ENCODE peak calls at places on chromosomes 4 and X, in five cellular contexts. One of them, this sample, is unnamed.
A peak's percentile ranks its signal among the peaks of the same experiment; 100 is the strongest.

GRCh38 chr4:121053601-121054143 is 18.7 kb downstream of the NDNF start:
- DNase-seq in Calu3: no peak
- DNase-seq in lower lobe of right lung: no peak
- DNase-seq in mesothelial cell of epicardium: no peak
- DNase-seq in AG09309: peak; percentile 17
- DNase-seq in this sample: no peak

GRCh38 chr4:158836828-158837449 is 68.1 kb downstream of the FNIP2 start:
- DNase-seq in lower lobe of right lung: no peak
- DNase-seq in mesothelial cell of epicardium: no peak
- DNase-seq in Calu3: no peak
- DNase-seq in AG09309: no peak
- DNase-seq in this sample: no peak

GRCh38 chr4:653080-653821 is 20.8 kb downstream of the ATP5ME start:
- DNase-seq in lower lobe of right lung: peak; percentile 45
- DNase-seq in mesothelial cell of epicardium: no peak
- DNase-seq in AG09309: no peak
- DNase-seq in Calu3: no peak
- DNase-seq in this sample: no peak

GRCh38 chr4:38902695-38903094 is 35.1 kb downstream of the FAM114A1 start:
- DNase-seq in mesothelial cell of epicardium: no peak
- DNase-seq in AG09309: no peak
- DNase-seq in lower lobe of right lung: no peak
- DNase-seq in Calu3: no peak
- DNase-seq in this sample: no peak

GRCh38 chr4:96472103-96472867 is 632.4 kb downstream of the PDHA2 start:
- DNase-seq in AG09309: no peak
- DNase-seq in lower lobe of right lung: no peak
- DNase-seq in mesothelial cell of epicardium: no peak
- DNase-seq in Calu3: peak; percentile 8
- DNase-seq in this sample: no peak

GRCh38 chrX:125953769-125954168 is 212.3 kb downstream of the DCAF12L2 start:
- DNase-seq in lower lobe of right lung: no peak
- DNase-seq in mesothelial cell of epicardium: no peak
- DNase-seq in Calu3: no peak
- DNase-seq in AG09309: no peak
- DNase-seq in this sample: no peak

GRCh38 chrX:23782455-23782854 is 518 bp upstream of the SAT1 start:
- DNase-seq in AG09309: no peak
- DNase-seq in lower lobe of right lung: no peak
- DNase-seq in Calu3: no peak
- DNase-seq in mesothelial cell of epicardium: no peak
- DNase-seq in this sample: no peak

GRCh38 chrX:68685722-68686683 is 38.5 kb downstream of the STARD8 start:
- DNase-seq in Calu3: no peak
- DNase-seq in lower lobe of right lung: peak; percentile 58
- DNase-seq in AG09309: no peak
- DNase-seq in mesothelial cell of epicardium: no peak
- DNase-seq in this sample: no peak

GRCh38 chr4:55284331-55284730 is 61.7 kb upstream of the SRD5A3 start:
- DNase-seq in AG09309: no peak
- DNase-seq in Calu3: no peak
- DNase-seq in mesothelial cell of epicardium: no peak
- DNase-seq in lower lobe of right lung: no peak
- DNase-seq in this sample: no peak

GRCh38 chrX:38882894-38883620 is 81.8 kb downstream of the MID1IP1 start:
- DNase-seq in lower lobe of right lung: no peak
- DNase-seq in Calu3: peak; percentile 16
- DNase-seq in mesothelial cell of epicardium: no peak
- DNase-seq in AG09309: peak; percentile 71
- DNase-seq in this sample: no peak

GRCh38 chrX:71181558-71181909 is 36.9 kb downstream of the NLGN3 start:
- DNase-seq in mesothelial cell of epicardium: no peak
- DNase-seq in AG09309: no peak
- DNase-seq in lower lobe of right lung: no peak
- DNase-seq in Calu3: no peak
- DNase-seq in this sample: no peak

GRCh38 chr4:163077611-163078010 is 89.1 kb downstream of the NAF1 start:
- DNase-seq in AG09309: no peak
- DNase-seq in mesothelial cell of epicardium: no peak
- DNase-seq in Calu3: no peak
- DNase-seq in lower lobe of right lung: no peak
- DNase-seq in this sample: no peak

GRCh38 chr4:8766610-8767009 is 105.0 kb downstream of the HMX1 start:
- DNase-seq in Calu3: no peak
- DNase-seq in mesothelial cell of epicardium: no peak
- DNase-seq in AG09309: no peak
- DNase-seq in lower lobe of right lung: peak; percentile 36
- DNase-seq in this sample: no peak

GRCh38 chrX:45598841-45599240 is 398.2 kb upstream of the DIPK2B start:
- DNase-seq in mesothelial cell of epicardium: no peak
- DNase-seq in lower lobe of right lung: no peak
- DNase-seq in Calu3: no peak
- DNase-seq in AG09309: peak; percentile 87
- DNase-seq in this sample: no peak

GRCh38 chr4:26298198-26298950 is 22.4 kb upstream of the RBPJ start:
- DNase-seq in mesothelial cell of epicardium: no peak
- DNase-seq in Calu3: no peak
- DNase-seq in lower lobe of right lung: no peak
- DNase-seq in AG09309: peak; percentile 24
- DNase-seq in this sample: no peak

GRCh38 chr4:112509243-112510190 is 6.5 kb downstream of the NEUROG2 start:
- DNase-seq in mesothelial cell of epicardium: no peak
- DNase-seq in AG09309: no peak
- DNase-seq in Calu3: peak; percentile 39
- DNase-seq in lower lobe of right lung: no peak
- DNase-seq in this sample: no peak

GRCh38 chr4:6840062-6840976 is 57.8 kb downstream of the KIAA0232 start:
- DNase-seq in lower lobe of right lung: no peak
- DNase-seq in AG09309: no peak
- DNase-seq in mesothelial cell of epicardium: no peak
- DNase-seq in Calu3: no peak
- DNase-seq in this sample: no peak

GRCh38 chr4:75054089-75054488 is 121.2 kb downstream of the PARM1 start:
- DNase-seq in AG09309: no peak
- DNase-seq in Calu3: no peak
- DNase-seq in lower lobe of right lung: no peak
- DNase-seq in mesothelial cell of epicardium: no peak
- DNase-seq in this sample: no peak

GRCh38 chrX:46407036-46407752 is 138.0 kb downstream of the ZNF674 start:
- DNase-seq in AG09309: no peak
- DNase-seq in lower lobe of right lung: no peak
- DNase-seq in mesothelial cell of epicardium: no peak
- DNase-seq in Calu3: no peak
- DNase-seq in this sample: no peak

GRCh38 chr4:8662776-8663175 is 70.2 kb downstream of the CPZ start:
- DNase-seq in Calu3: no peak
- DNase-seq in lower lobe of right lung: peak; percentile 22
- DNase-seq in AG09309: no peak
- DNase-seq in mesothelial cell of epicardium: no peak
- DNase-seq in this sample: no peak

GRCh38 chr4:41144812-41145211 is 69.5 kb downstream of the APBB2 start:
- DNase-seq in AG09309: no peak
- DNase-seq in lower lobe of right lung: no peak
- DNase-seq in mesothelial cell of epicardium: no peak
- DNase-seq in Calu3: no peak
- DNase-seq in this sample: no peak

GRCh38 chr4:164012396-164013027 is 518.0 kb downstream of the TMA16 start:
- DNase-seq in mesothelial cell of epicardium: peak; percentile 46
- DNase-seq in Calu3: peak; percentile 39
- DNase-seq in lower lobe of right lung: no peak
- DNase-seq in AG09309: no peak
- DNase-seq in this sample: no peak

GRCh38 chr4:52106701-52107100 is 55.6 kb downstream of the SPATA18 start:
- DNase-seq in AG09309: peak; percentile 78
- DNase-seq in mesothelial cell of epicardium: no peak
- DNase-seq in Calu3: no peak
- DNase-seq in lower lobe of right lung: no peak
- DNase-seq in this sample: no peak

GRCh38 chrX:118839334-118839958 is 15.8 kb downstream of the ZCCHC12 start:
- DNase-seq in lower lobe of right lung: peak; percentile 84
- DNase-seq in AG09309: no peak
- DNase-seq in Calu3: peak; percentile 84
- DNase-seq in mesothelial cell of epicardium: peak; percentile 76
- DNase-seq in this sample: peak; percentile 78

GRCh38 chr4:51868449-51868847 is 25.5 kb downstream of the DCUN1D4 start:
- DNase-seq in mesothelial cell of epicardium: no peak
- DNase-seq in Calu3: no peak
- DNase-seq in AG09309: no peak
- DNase-seq in lower lobe of right lung: no peak
- DNase-seq in this sample: no peak

GRCh38 chrX:54745676-54746075 is 52.4 kb downstream of the ITIH6 start:
- DNase-seq in lower lobe of right lung: no peak
- DNase-seq in mesothelial cell of epicardium: no peak
- DNase-seq in Calu3: no peak
- DNase-seq in AG09309: no peak
- DNase-seq in this sample: no peak

GRCh38 chr4:2259541-2260267 is 2.2 kb downstream of the MXD4 start:
- DNase-seq in Calu3: no peak
- DNase-seq in lower lobe of right lung: peak; percentile 34
- DNase-seq in AG09309: no peak
- DNase-seq in mesothelial cell of epicardium: peak; percentile 36
- DNase-seq in this sample: peak; percentile 66

GRCh38 chrX:128975716-128976115 is 547.6 kb downstream of the SMARCA1 start:
- DNase-seq in AG09309: no peak
- DNase-seq in lower lobe of right lung: no peak
- DNase-seq in Calu3: peak; percentile 38
- DNase-seq in mesothelial cell of epicardium: peak; percentile 67
- DNase-seq in this sample: peak; percentile 68

GRCh38 chr4:76233967-76234678 is 17.4 kb upstream of the FAM47E start:
- DNase-seq in lower lobe of right lung: peak; percentile 62
- DNase-seq in Calu3: no peak
- DNase-seq in AG09309: no peak
- DNase-seq in mesothelial cell of epicardium: no peak
- DNase-seq in this sample: no peak

GRCh38 chr4:6749340-6750171 is 33.0 kb upstream of the KIAA0232 start:
- DNase-seq in Calu3: peak; percentile 61
- DNase-seq in mesothelial cell of epicardium: no peak
- DNase-seq in AG09309: no peak
- DNase-seq in lower lobe of right lung: peak; percentile 87
- DNase-seq in this sample: no peak

GRCh38 chr4:185730387-185730786 is 81.6 kb downstream of the SORBS2 start:
- DNase-seq in Calu3: no peak
- DNase-seq in AG09309: no peak
- DNase-seq in lower lobe of right lung: no peak
- DNase-seq in mesothelial cell of epicardium: no peak
- DNase-seq in this sample: no peak

GRCh38 chr4:833731-834367 is 7.9 kb upstream of the CPLX1 start:
- DNase-seq in AG09309: no peak
- DNase-seq in Calu3: no peak
- DNase-seq in lower lobe of right lung: peak; percentile 24
- DNase-seq in mesothelial cell of epicardium: no peak
- DNase-seq in this sample: no peak

GRCh38 chr4:48333587-48333986 is 7.7 kb upstream of the SLAIN2 start:
- DNase-seq in AG09309: no peak
- DNase-seq in mesothelial cell of epicardium: no peak
- DNase-seq in Calu3: no peak
- DNase-seq in lower lobe of right lung: no peak
- DNase-seq in this sample: no peak

GRCh38 chrX:53223955-53224859 is 800 bp downstream of the KDM5C start:
- DNase-seq in mesothelial cell of epicardium: peak; percentile 43
- DNase-seq in Calu3: peak; percentile 6
- DNase-seq in lower lobe of right lung: no peak
- DNase-seq in AG09309: peak; percentile 21
- DNase-seq in this sample: no peak

GRCh38 chrX:13778916-13779315 is 38.0 kb downstream of the GPM6B start:
- DNase-seq in Calu3: no peak
- DNase-seq in mesothelial cell of epicardium: no peak
- DNase-seq in AG09309: no peak
- DNase-seq in lower lobe of right lung: no peak
- DNase-seq in this sample: no peak
- TF ChIP-seq CTCF in Calu3: no peak
- TF ChIP-seq CTCF in mesothelial cell of epicardium: no peak
- TF ChIP-seq CTCF in AG09309: no peak
- TF ChIP-seq CTCF in lower lobe of right lung: no peak
- TF ChIP-seq CTCF in this sample: no peak

DNA sequence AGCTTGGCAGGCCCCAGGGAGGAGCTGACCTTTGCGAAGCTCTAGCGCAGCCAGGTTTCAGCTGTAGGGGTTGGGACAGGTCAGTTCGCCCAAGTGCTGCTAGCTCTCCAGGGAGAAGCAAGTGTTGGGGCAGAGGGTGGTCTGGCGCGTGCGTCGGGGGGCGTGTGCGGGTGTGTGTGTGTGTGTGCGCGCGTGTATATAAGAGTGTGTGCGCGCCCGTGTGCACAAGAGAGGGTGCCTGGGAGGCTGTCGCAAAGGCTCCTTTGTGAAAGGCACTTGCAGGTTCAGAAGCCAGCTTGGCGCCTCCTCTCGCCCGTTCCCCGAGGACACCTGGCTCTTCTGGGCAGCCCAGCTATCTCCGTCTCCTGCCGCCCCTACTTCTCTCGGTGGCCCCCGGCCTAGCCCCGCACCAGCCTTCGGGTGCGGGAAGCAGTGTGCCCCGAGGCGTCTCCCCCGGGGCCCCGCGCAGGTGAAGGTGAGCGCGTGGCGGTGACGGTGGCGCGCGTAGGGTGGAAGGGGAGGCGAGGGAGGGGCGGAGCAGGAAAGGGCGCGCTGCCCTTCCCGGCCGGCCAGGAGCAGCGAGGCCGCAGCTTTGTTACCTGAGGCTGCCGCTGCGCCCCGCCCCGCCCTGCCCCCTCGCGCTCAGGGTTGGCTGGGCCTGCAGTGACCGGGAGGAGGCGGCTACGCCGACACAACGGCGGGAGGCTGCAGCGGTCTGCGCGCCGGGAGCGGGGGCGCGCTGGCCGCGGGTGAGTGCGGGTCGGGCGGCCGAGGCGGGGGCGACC is at the start of gene FHDC1:
- DNase-seq in mesothelial cell of epicardium: peak; percentile 48
- DNase-seq in lower lobe of right lung: peak; percentile 90
- DNase-seq in AG09309: no peak
- DNase-seq in Calu3: peak; percentile 80
- DNase-seq in this sample: peak; percentile 78
- TF ChIP-seq CTCF in mesothelial cell of epicardium: no peak
- TF ChIP-seq CTCF in lower lobe of right lung: no peak
- TF ChIP-seq CTCF in AG09309: no peak
- TF ChIP-seq CTCF in Calu3: peak; percentile 14
- TF ChIP-seq CTCF in this sample: no peak

DNA sequence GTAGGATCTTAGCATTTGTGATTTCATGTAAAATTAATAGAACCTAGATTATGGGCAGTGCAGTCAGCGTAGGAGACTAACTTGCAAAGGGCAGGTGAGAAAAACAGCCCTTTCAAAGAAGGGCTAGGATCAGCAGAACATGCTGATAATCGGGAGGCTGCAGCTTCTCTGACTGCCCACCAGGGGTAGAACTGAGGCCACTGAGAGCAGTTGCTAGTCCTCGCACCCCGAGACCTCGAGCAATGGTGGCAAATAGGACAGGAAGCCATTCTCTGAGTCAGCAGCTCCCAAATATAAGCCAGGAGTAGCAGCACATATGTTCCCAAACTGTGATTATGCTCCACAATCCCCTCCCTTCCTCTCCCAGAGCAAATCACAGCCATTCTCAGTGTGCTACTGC is 186.4 kb downstream of the MSL3 start:
- DNase-seq in mesothelial cell of epicardium: no peak
- DNase-seq in lower lobe of right lung: no peak
- DNase-seq in Calu3: peak; percentile 66
- DNase-seq in AG09309: no peak
- DNase-seq in this sample: no peak
- TF ChIP-seq CTCF in mesothelial cell of epicardium: peak; percentile 53
- TF ChIP-seq CTCF in lower lobe of right lung: peak; percentile 20
- TF ChIP-seq CTCF in Calu3: peak; percentile 58
- TF ChIP-seq CTCF in AG09309: peak; percentile 57
- TF ChIP-seq CTCF in this sample: peak; percentile 69

GRCh38 chrX:110268395-110268794 is 49.5 kb downstream of the AMMECR1 start:
- DNase-seq in lower lobe of right lung: no peak
- DNase-seq in AG09309: no peak
- DNase-seq in Calu3: no peak
- DNase-seq in mesothelial cell of epicardium: no peak
- DNase-seq in this sample: no peak
- TF ChIP-seq CTCF in lower lobe of right lung: no peak
- TF ChIP-seq CTCF in AG09309: no peak
- TF ChIP-seq CTCF in Calu3: no peak
- TF ChIP-seq CTCF in mesothelial cell of epicardium: no peak
- TF ChIP-seq CTCF in this sample: no peak

This sample was measured in type B pancreatic cell.